ENCODE peak calls at places on chromosomes 7 and 10, in five cellular contexts. One of them, this sample, is unnamed. For H3K4me1, the result is how much of the 10 kb centered on the place peaks cover.

GRCh38 chr10:86049442-86049841 is 317.2 kb downstream of the GRID1 start:
- DNase-seq in CD4-positive, alpha-beta memory T cell: no peak
- DNase-seq in body of pancreas: no peak
- DNase-seq in OCI-LY7: no peak
- DNase-seq in thoracic aorta: no peak
- DNase-seq in this sample: no peak

GRCh38 chr7:5491251-5492044 is 67.8 kb upstream of the TNRC18 start:
- DNase-seq in CD4-positive, alpha-beta memory T cell: no peak
- DNase-seq in body of pancreas: no peak
- DNase-seq in OCI-LY7: no peak
- DNase-seq in thoracic aorta: no peak
- DNase-seq in this sample: peak

GRCh38 chr7:46173526-46174191 is 252.6 kb upstream of the IGFBP3 start:
- DNase-seq in CD4-positive, alpha-beta memory T cell: no peak
- DNase-seq in body of pancreas: peak
- DNase-seq in OCI-LY7: no peak
- DNase-seq in thoracic aorta: no peak
- DNase-seq in this sample: no peak

GRCh38 chr7:45328397-45329080 is 170.9 kb downstream of the RAMP3 start:
- DNase-seq in CD4-positive, alpha-beta memory T cell: no peak
- DNase-seq in body of pancreas: no peak
- DNase-seq in OCI-LY7: no peak
- DNase-seq in thoracic aorta: no peak
- DNase-seq in this sample: no peak

GRCh38 chr10:6202098-6202683 is 541 bp upstream of the PFKFB3 start:
- DNase-seq in CD4-positive, alpha-beta memory T cell: no peak
- DNase-seq in body of pancreas: no peak
- DNase-seq in OCI-LY7: no peak
- DNase-seq in thoracic aorta: no peak
- DNase-seq in this sample: no peak

GRCh38 chr10:84820121-84820520 is 491.7 kb downstream of the CCSER2 start:
- DNase-seq in CD4-positive, alpha-beta memory T cell: no peak
- DNase-seq in body of pancreas: no peak
- DNase-seq in OCI-LY7: peak
- DNase-seq in thoracic aorta: no peak
- DNase-seq in this sample: no peak

GRCh38 chr7:69845721-69846495 is 247.6 kb downstream of the AUTS2 start:
- DNase-seq in CD4-positive, alpha-beta memory T cell: no peak
- DNase-seq in body of pancreas: no peak
- DNase-seq in OCI-LY7: peak
- DNase-seq in thoracic aorta: no peak
- DNase-seq in this sample: no peak

GRCh38 chr10:6070647-6071046 is 8.5 kb upstream of the IL2RA start:
- DNase-seq in CD4-positive, alpha-beta memory T cell: no peak
- DNase-seq in body of pancreas: no peak
- DNase-seq in OCI-LY7: no peak
- DNase-seq in thoracic aorta: no peak
- DNase-seq in this sample: no peak

GRCh38 chr10:37975407-37975991 is 948 bp downstream of the ZNF25 start:
- DNase-seq in CD4-positive, alpha-beta memory T cell: peak
- DNase-seq in body of pancreas: no peak
- DNase-seq in OCI-LY7: peak
- DNase-seq in thoracic aorta: no peak
- DNase-seq in this sample: no peak

GRCh38 chr7:100190059-100190711 is 12.5 kb downstream of the STAG3 start:
- DNase-seq in CD4-positive, alpha-beta memory T cell: peak
- DNase-seq in body of pancreas: no peak
- DNase-seq in OCI-LY7: peak
- DNase-seq in thoracic aorta: no peak
- DNase-seq in this sample: no peak

GRCh38 chr7:8125680-8126444 is 136.1 kb downstream of the ICA1 start:
- DNase-seq in CD4-positive, alpha-beta memory T cell: peak
- DNase-seq in body of pancreas: no peak
- DNase-seq in OCI-LY7: peak
- DNase-seq in thoracic aorta: no peak
- DNase-seq in this sample: peak

GRCh38 chr7:147813316-147813715 is 777.2 kb upstream of the C7orf33 start:
- DNase-seq in CD4-positive, alpha-beta memory T cell: no peak
- DNase-seq in body of pancreas: no peak
- DNase-seq in OCI-LY7: no peak
- DNase-seq in thoracic aorta: no peak
- DNase-seq in this sample: no peak

GRCh38 chr7:143492043-143492471 is 14.4 kb downstream of the TAS2R41 start:
- DNase-seq in CD4-positive, alpha-beta memory T cell: no peak
- DNase-seq in body of pancreas: no peak
- DNase-seq in OCI-LY7: no peak
- DNase-seq in thoracic aorta: no peak
- DNase-seq in this sample: no peak

GRCh38 chr10:106795619-106796018 is 368.9 kb downstream of the SORCS1 start:
- DNase-seq in CD4-positive, alpha-beta memory T cell: no peak
- DNase-seq in body of pancreas: peak
- DNase-seq in OCI-LY7: no peak
- DNase-seq in thoracic aorta: no peak
- DNase-seq in this sample: peak

GRCh38 chr7:37311282-37311868 is 137.3 kb downstream of the ELMO1 start:
- DNase-seq in CD4-positive, alpha-beta memory T cell: peak
- DNase-seq in body of pancreas: no peak
- DNase-seq in OCI-LY7: no peak
- DNase-seq in thoracic aorta: no peak
- DNase-seq in this sample: no peak

GRCh38 chr7:42982604-42983115 is 50.5 kb downstream of the MRPL32 start:
- DNase-seq in CD4-positive, alpha-beta memory T cell: no peak
- DNase-seq in body of pancreas: no peak
- DNase-seq in OCI-LY7: no peak
- DNase-seq in thoracic aorta: no peak
- DNase-seq in this sample: peak

GRCh38 chr7:90383422-90383821 is 19.8 kb upstream of the CLDN12 start:
- DNase-seq in CD4-positive, alpha-beta memory T cell: no peak
- DNase-seq in body of pancreas: no peak
- DNase-seq in OCI-LY7: no peak
- DNase-seq in thoracic aorta: no peak
- DNase-seq in this sample: no peak

GRCh38 chr7:111030358-111030735 is 60.6 kb upstream of the LRRN3 start:
- DNase-seq in CD4-positive, alpha-beta memory T cell: no peak
- DNase-seq in body of pancreas: no peak
- DNase-seq in OCI-LY7: no peak
- DNase-seq in thoracic aorta: no peak
- DNase-seq in this sample: no peak

GRCh38 chr7:50119815-50120637 is 27.0 kb upstream of the ZPBP start:
- DNase-seq in CD4-positive, alpha-beta memory T cell: peak
- DNase-seq in body of pancreas: no peak
- DNase-seq in OCI-LY7: peak
- DNase-seq in thoracic aorta: no peak
- DNase-seq in this sample: peak

GRCh38 chr10:6153845-6154244 is 48.9 kb upstream of the PFKFB3 start:
- DNase-seq in CD4-positive, alpha-beta memory T cell: no peak
- DNase-seq in body of pancreas: no peak
- DNase-seq in OCI-LY7: no peak
- DNase-seq in thoracic aorta: no peak
- DNase-seq in this sample: no peak

GRCh38 chr10:49271346-49271745 is 27.6 kb upstream of the C10orf71 start:
- DNase-seq in CD4-positive, alpha-beta memory T cell: no peak
- DNase-seq in body of pancreas: no peak
- DNase-seq in OCI-LY7: no peak
- DNase-seq in thoracic aorta: no peak
- DNase-seq in this sample: peak

GRCh38 chr10:49273626-49274025 is 25.3 kb upstream of the C10orf71 start:
- DNase-seq in CD4-positive, alpha-beta memory T cell: no peak
- DNase-seq in body of pancreas: no peak
- DNase-seq in OCI-LY7: no peak
- DNase-seq in thoracic aorta: no peak
- DNase-seq in this sample: peak

GRCh38 chr10:49273082-49273465 is 25.9 kb upstream of the C10orf71 start:
- DNase-seq in CD4-positive, alpha-beta memory T cell: no peak
- DNase-seq in body of pancreas: no peak
- DNase-seq in OCI-LY7: no peak
- DNase-seq in thoracic aorta: no peak
- DNase-seq in this sample: peak

GRCh38 chr10:49270565-49270964 is 28.4 kb upstream of the C10orf71 start:
- DNase-seq in CD4-positive, alpha-beta memory T cell: no peak
- DNase-seq in body of pancreas: no peak
- DNase-seq in OCI-LY7: no peak
- DNase-seq in thoracic aorta: no peak
- DNase-seq in this sample: peak

DNA sequence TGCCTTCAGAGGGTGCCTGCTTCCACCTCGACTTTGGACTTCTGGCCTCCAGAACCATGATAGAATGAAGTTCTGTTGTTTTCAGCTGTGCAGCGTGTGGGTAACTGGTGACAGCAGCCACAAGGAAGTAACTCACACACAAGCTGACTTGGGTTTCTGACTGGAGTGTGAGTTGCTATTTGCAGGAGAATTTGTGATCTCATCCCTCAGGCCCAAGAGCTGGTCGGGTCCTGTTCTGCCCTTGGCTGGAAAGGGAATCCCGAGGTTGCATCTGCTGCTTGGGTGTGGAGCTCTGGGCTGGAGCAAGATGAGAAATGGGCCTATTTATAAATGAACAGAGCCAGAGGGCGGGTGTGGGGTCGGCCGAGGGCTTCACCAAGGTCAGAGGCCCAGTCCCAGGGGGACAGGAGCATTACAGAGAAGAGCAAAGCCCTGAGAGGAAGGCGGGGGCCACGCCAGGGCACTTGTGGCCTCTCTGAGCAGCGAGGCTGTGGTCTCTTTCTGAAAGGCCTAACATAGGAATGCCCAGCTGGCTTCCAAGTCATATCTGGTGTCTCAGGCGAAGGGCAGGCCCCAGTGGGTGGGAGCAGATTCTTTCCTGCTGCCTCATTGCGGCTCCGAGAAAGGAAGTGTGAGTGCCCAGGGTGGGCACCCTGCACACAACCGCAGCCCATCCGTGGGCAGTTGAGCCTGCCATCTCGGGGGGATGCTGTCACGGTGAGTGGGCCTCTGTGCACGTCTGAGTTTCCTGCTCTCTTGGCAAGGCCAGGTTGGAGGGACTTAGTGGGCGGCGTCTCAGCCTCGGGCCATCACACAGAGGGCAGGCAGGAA is 26.5 kb upstream of the C10orf71 start:
- DNase-seq in CD4-positive, alpha-beta memory T cell: no peak
- DNase-seq in body of pancreas: no peak
- DNase-seq in OCI-LY7: no peak
- DNase-seq in thoracic aorta: no peak
- DNase-seq in this sample: peak
- H3K4me1 ChIP-seq in CD4-positive, alpha-beta memory T cell: under half
- H3K4me1 ChIP-seq in body of pancreas: under half
- H3K4me1 ChIP-seq in OCI-LY7: under half
- H3K4me1 ChIP-seq in thoracic aorta: under half
- H3K4me1 ChIP-seq in this sample: under half

DNA sequence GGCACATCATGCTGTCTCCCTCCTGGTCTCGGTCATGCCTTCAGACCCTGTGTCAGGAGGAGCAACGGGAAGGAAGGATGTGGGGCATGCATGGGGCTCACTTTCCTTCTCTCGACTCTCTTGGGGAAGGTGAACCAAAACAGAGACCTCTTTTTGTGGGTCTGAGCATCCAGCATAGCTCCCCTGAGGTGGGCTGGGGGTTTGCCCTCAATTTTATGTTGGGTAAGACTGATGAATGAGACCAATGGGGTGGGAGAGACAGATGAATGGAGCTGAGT is 2.6 kb downstream of the ACSL5 start:
- DNase-seq in CD4-positive, alpha-beta memory T cell: no peak
- DNase-seq in body of pancreas: no peak
- DNase-seq in OCI-LY7: peak
- DNase-seq in thoracic aorta: no peak
- DNase-seq in this sample: no peak
- H3K4me3 ChIP-seq in CD4-positive, alpha-beta memory T cell: peak
- H3K4me3 ChIP-seq in body of pancreas: no peak
- H3K4me3 ChIP-seq in OCI-LY7: peak
- H3K4me3 ChIP-seq in thoracic aorta: peak
- H3K4me3 ChIP-seq in this sample: no peak

GRCh38 chr7:55548295-55548731 is 24.0 kb downstream of the VOPP1 start:
- DNase-seq in CD4-positive, alpha-beta memory T cell: no peak
- DNase-seq in body of pancreas: no peak
- DNase-seq in OCI-LY7: no peak
- DNase-seq in thoracic aorta: no peak
- DNase-seq in this sample: peak
- H3K4me1 ChIP-seq in CD4-positive, alpha-beta memory T cell: half or more
- H3K4me1 ChIP-seq in body of pancreas: under half
- H3K4me1 ChIP-seq in OCI-LY7: half or more
- H3K4me1 ChIP-seq in thoracic aorta: under half
- H3K4me1 ChIP-seq in this sample: under half

DNA sequence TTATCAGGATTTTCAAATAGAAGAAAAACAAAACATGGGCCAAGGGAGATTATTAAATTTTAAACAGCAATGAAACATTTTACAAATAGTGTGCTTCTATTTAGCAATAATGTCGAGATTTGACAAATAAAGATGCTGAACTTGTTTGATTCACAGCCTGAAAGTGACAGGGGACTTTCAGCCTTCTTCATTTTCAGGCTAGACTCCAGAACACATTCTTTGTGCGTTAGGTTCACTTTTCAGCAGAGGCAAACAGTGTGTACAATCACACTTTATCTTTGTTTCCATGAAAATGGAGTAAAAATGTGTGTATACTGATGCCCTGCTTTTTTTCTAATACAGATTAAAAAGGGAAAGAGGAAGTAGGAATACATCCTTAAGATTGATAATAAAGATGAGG is 35.6 kb downstream of the FAM171A1 start:
- DNase-seq in CD4-positive, alpha-beta memory T cell: no peak
- DNase-seq in body of pancreas: no peak
- DNase-seq in OCI-LY7: no peak
- DNase-seq in thoracic aorta: no peak
- DNase-seq in this sample: no peak
- H3K4me3 ChIP-seq in CD4-positive, alpha-beta memory T cell: no peak
- H3K4me3 ChIP-seq in body of pancreas: no peak
- H3K4me3 ChIP-seq in OCI-LY7: no peak
- H3K4me3 ChIP-seq in thoracic aorta: no peak
- H3K4me3 ChIP-seq in this sample: no peak

DNA sequence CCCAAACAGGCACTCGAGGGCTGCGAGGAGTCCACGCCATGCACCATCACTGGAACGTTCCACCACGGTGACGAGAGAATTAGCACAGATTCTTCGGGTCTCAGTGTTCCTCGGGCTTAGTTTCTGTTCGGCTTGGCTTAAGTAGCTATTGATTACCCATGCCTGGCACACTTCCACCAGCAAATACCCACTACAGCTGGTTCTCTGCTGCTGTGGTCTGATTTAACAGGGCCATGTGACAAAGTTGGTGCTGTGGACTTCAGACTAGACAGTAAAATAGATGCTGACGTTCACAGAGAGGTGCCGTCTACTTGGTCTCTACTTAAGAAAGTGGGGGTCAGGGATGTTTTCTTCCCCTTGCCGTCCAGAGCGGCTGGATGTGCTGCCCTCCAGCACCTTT is 11.7 kb downstream of the GNA12 start:
- DNase-seq in CD4-positive, alpha-beta memory T cell: no peak
- DNase-seq in body of pancreas: no peak
- DNase-seq in OCI-LY7: no peak
- DNase-seq in thoracic aorta: no peak
- DNase-seq in this sample: no peak
- H3K4me1 ChIP-seq in CD4-positive, alpha-beta memory T cell: under half
- H3K4me1 ChIP-seq in body of pancreas: under half
- H3K4me1 ChIP-seq in OCI-LY7: under half
- H3K4me1 ChIP-seq in thoracic aorta: under half
- H3K4me1 ChIP-seq in this sample: under half

This sample was measured in endodermal cell.